ENCODE peak calls at places on chromosomes 16 and 17, in ten cellular contexts. U is NCI-H774; M is cardiac fibroblast; L is GM06990; R is ovary; G is GM23248; P is T-cell; T is GM03348; C is stimulated activated CD8-positive, alpha-beta memory T cell treated with anti-CD3 and anti-CD28 coated beads, Interleukin-15, amount 100 ng/mL, for 24 hours; N is CD8-positive, alpha-beta memory T cell. H is an unnamed sample.
A peak's percentile ranks its signal among the peaks of the same experiment; 100 is the strongest.

GRCh38 chr16:69939821-69940585 is 11.1 kb upstream of the CLEC18A start:
- DNase-seq in T (no peak), C (no peak), U (no peak), R (no peak), G (no peak), M (no peak), P (no peak), L (no peak), N (no peak), H (no peak)

GRCh38 chr17:81392909-81393654 is 2.2 kb upstream of the BAHCC1 start:
- DNase-seq in C (no peak), M (peak; percentile 44), G (peak; percentile 54), N (no peak), R (peak; percentile 72), L (no peak), P (no peak), T (peak; percentile 48), U (no peak), H (no peak)

GRCh38 chr17:78524870-78525510 is 52.2 kb downstream of the DNAH17 start:
- DNase-seq in R (no peak), M (no peak), P (no peak), L (no peak), N (no peak), U (no peak), G (no peak), C (no peak), T (no peak), H (no peak)

GRCh38 chr17:3557768-3558583 is at the start of gene TRPV3:
- DNase-seq in R (no peak), P (no peak), C (peak; percentile 35), G (peak; percentile 72), N (peak; percentile 11), M (no peak), L (peak; percentile 83), T (peak; percentile 72), U (no peak), H (no peak)

GRCh38 chr16:81654346-81654745 is 124.7 kb upstream of the PLCG2 start:
- DNase-seq in M (peak; percentile 8), P (no peak), C (no peak), R (no peak), T (peak; percentile 35), G (peak; percentile 63), N (no peak), L (no peak), U (no peak), H (no peak)

GRCh38 chr16:79069118-79069517 is 531.4 kb downstream of the MAF start:
- DNase-seq in U (no peak), P (no peak), M (no peak), T (no peak), C (no peak), R (peak; percentile 28), N (no peak), G (no peak), L (no peak), H (no peak)

GRCh38 chr17:7260151-7260550 is 2.1 kb downstream of the CLDN7 start:
- DNase-seq in T (no peak), N (no peak), C (no peak), L (no peak), R (no peak), P (no peak), G (no peak), M (no peak), U (no peak), H (no peak)

GRCh38 chr17:302300-302698 is 50.3 kb downstream of the RPH3AL start:
- DNase-seq in R (no peak), G (no peak), N (no peak), T (no peak), P (no peak), L (no peak), U (no peak), M (no peak), C (no peak), H (no peak)

GRCh38 chr17:74868251-74868907 is 4.4 kb downstream of the FDXR start:
- DNase-seq in T (no peak), G (no peak), C (no peak), N (no peak), M (no peak), P (no peak), R (peak; percentile 46), L (no peak), U (no peak), H (peak; percentile 10)

GRCh38 chr16:2963611-2964415 is at the start of gene KREMEN2:
- DNase-seq in U (no peak), M (no peak), R (peak; percentile 41), G (peak; percentile 46), T (peak; percentile 46), L (peak; percentile 79), C (no peak), N (peak; percentile 35), P (no peak), H (no peak)

GRCh38 chr16:10981697-10982216 is 37.4 kb downstream of the CLEC16A start:
- DNase-seq in T (no peak), G (peak; percentile 14), M (no peak), R (no peak), U (no peak), N (no peak), L (peak; percentile 52), C (no peak), P (no peak), H (no peak)

GRCh38 chr17:4220655-4221054 is 43.1 kb downstream of the ANKFY1 start:
- DNase-seq in G (no peak), P (no peak), L (no peak), N (no peak), U (no peak), T (no peak), R (no peak), M (peak; percentile 31), C (no peak), H (peak; percentile 44)

GRCh38 chr16:6571044-6571443 is 761.6 kb upstream of the RBFOX1 start:
- DNase-seq in T (no peak), C (no peak), R (no peak), G (no peak), U (no peak), L (no peak), N (no peak), P (no peak), M (no peak), H (no peak)

GRCh38 chr17:3802461-3803307 is 1.7 kb upstream of the ITGAE start:
- DNase-seq in C (no peak), P (no peak), L (no peak), M (peak; percentile 85), T (peak; percentile 72), R (peak; percentile 81), N (no peak), U (no peak), G (peak; percentile 88), H (peak; percentile 84)

GRCh38 chr17:43978078-43978477 is 24.3 kb upstream of the PYY start:
- DNase-seq in R (no peak), C (no peak), T (no peak), M (no peak), G (no peak), P (no peak), N (no peak), U (no peak), L (no peak), H (no peak)

GRCh38 chr16:23408242-23409201 is 44.5 kb downstream of the COG7 start:
- DNase-seq in N (no peak), P (no peak), G (peak; percentile 78), C (no peak), M (peak; percentile 66), T (peak; percentile 78), R (no peak), U (peak; percentile 35), L (no peak), H (peak; percentile 74)

GRCh38 chr17:68738044-68738443 is 136.9 kb upstream of the FAM20A start:
- DNase-seq in M (no peak), N (no peak), T (no peak), G (no peak), C (no peak), U (no peak), R (peak; percentile 36), P (no peak), L (no peak), H (peak; percentile 29)

GRCh38 chr16:69741519-69741918 is 13.2 kb downstream of the NOB1 start:
- DNase-seq in T (no peak), G (no peak), R (no peak), U (no peak), N (no peak), C (no peak), M (peak; percentile 56), P (no peak), L (no peak), H (peak; percentile 35)

GRCh38 chr17:50579399-50579798 is 18.9 kb downstream of the CACNA1G start:
- DNase-seq in P (no peak), M (no peak), N (no peak), U (no peak), L (no peak), C (no peak), G (no peak), R (no peak), T (no peak), H (no peak)

GRCh38 chr17:64984776-64985521 is 65.7 kb upstream of the LRRC37A3 start:
- DNase-seq in P (peak; percentile 77), C (no peak), U (no peak), G (peak; percentile 27), M (peak; percentile 34), L (no peak), R (no peak), T (peak; percentile 13), N (peak; percentile 45), H (peak; percentile 54)

H was measured in fibroblast of pulmonary artery.